ENCODE peak calls at places on chromosomes 7 and 10, in five cellular contexts. N is osteocyte; B is mammary epithelial cell; O is stimulated activated CD4-positive, alpha-beta T cell treated with anti-CD3 and anti-CD28 coated beads, Interleukin-2, amount 100 ng/mL, for 24 hours; Q is activated T-cell treated with anti-CD3 and anti-CD28 coated beads for 1 hour. T is an unnamed sample.

GRCh38 chr7:131620673-131621609 is 64.5 kb upstream of the PODXL start:
- DNase-seq in O (no peak), N (no peak), Q (no peak), B (peak), T (no peak)

GRCh38 chr10:132096863-132097478 is 31.2 kb downstream of the JAKMIP3 start:
- DNase-seq in Q (no peak), N (peak), B (no peak), O (no peak), T (peak)

GRCh38 chr10:75497997-75498797 is 66.8 kb downstream of the LRMDA start:
- DNase-seq in B (no peak), N (no peak), O (no peak), Q (no peak), T (no peak)

GRCh38 chr7:101829856-101830255 is 12.4 kb downstream of the CUX1 start:
- DNase-seq in B (no peak), Q (no peak), N (no peak), O (no peak), T (no peak)

GRCh38 chr7:141225916-141226618 is 152.2 kb downstream of the TMEM178B start:
- DNase-seq in Q (no peak), N (no peak), B (peak), O (no peak), T (no peak)

GRCh38 chr7:101575168-101575567 is 53.9 kb downstream of the MYL10 start:
- DNase-seq in Q (no peak), B (no peak), O (no peak), N (no peak), T (no peak)

GRCh38 chr7:16740996-16741395 is 12.6 kb upstream of the TSPAN13 start:
- DNase-seq in O (no peak), B (no peak), Q (no peak), N (no peak), T (no peak)

GRCh38 chr7:75966209-75966961 is 28.0 kb downstream of the TMEM120A start:
- DNase-seq in N (no peak), Q (no peak), O (no peak), B (no peak), T (no peak)

GRCh38 chr10:24249829-24250415 is 41.0 kb downstream of the KIAA1217 start:
- DNase-seq in O (no peak), N (no peak), B (peak), Q (no peak), T (no peak)

GRCh38 chr10:84074521-84074920 is 64.8 kb upstream of the GHITM start:
- DNase-seq in Q (no peak), B (no peak), N (no peak), O (no peak), T (no peak)

GRCh38 chr10:74415440-74415839 is 264.4 kb downstream of the ADK start:
- DNase-seq in B (no peak), Q (no peak), O (no peak), N (no peak), T (no peak)

GRCh38 chr10:4527281-4527960 is 298.6 kb upstream of the AKR1E2 start:
- DNase-seq in N (no peak), O (no peak), Q (no peak), B (peak), T (no peak)

T was measured in type B pancreatic cell.